ENCODE peak calls at places on chromosomes 6 and 20, in four cellular contexts. Y is AG10803; D is tibial nerve; J is CD8-positive, alpha-beta T cell. B is an unnamed sample.

GRCh38 chr20:59381658-59382057 is 81.2 kb downstream of the EDN3 start:
- DNase-seq in Y (no peak), D (no peak), J (no peak), B (no peak)

GRCh38 chr6:7004581-7005297 is 103.0 kb upstream of the RREB1 start:
- DNase-seq in Y (peak), D (no peak), J (no peak), B (peak)

GRCh38 chr6:152696543-152696942 is 1.2 kb upstream of the MYCT1 start:
- DNase-seq in Y (peak), D (no peak), J (no peak), B (peak)

GRCh38 chr20:60581606-60582005 is 623.4 kb downstream of the CDH26 start:
- DNase-seq in Y (no peak), D (no peak), J (no peak), B (no peak)

GRCh38 chr6:125944434-125944816 is 12.1 kb upstream of the HINT3 start:
- DNase-seq in Y (peak), D (peak), J (no peak), B (peak)

GRCh38 chr6:22716721-22717120 is 147.4 kb downstream of the HDGFL1 start:
- DNase-seq in Y (no peak), D (no peak), J (no peak), B (no peak)

GRCh38 chr6:46353450-46353998 is 137.7 kb downstream of the RCAN2 start:
- DNase-seq in Y (no peak), D (no peak), J (no peak), B (no peak)

GRCh38 chr20:56328861-56329260 is 29.9 kb upstream of the FAM210B start:
- DNase-seq in Y (no peak), D (no peak), J (no peak), B (peak)

GRCh38 chr6:100538086-100538485 is 73.4 kb upstream of the SIM1 start:
- DNase-seq in Y (peak), D (no peak), J (no peak), B (peak)

GRCh38 chr20:48350291-48350988 is 477.4 kb downstream of the PREX1 start:
- DNase-seq in Y (no peak), D (no peak), J (no peak), B (no peak)

GRCh38 chr6:122839477-122839876 is 50.4 kb downstream of the SMPDL3A start:
- DNase-seq in Y (peak), D (peak), J (peak), B (peak)

GRCh38 chr6:27755768-27756167 is 156.4 kb downstream of the OR2B2 start:
- DNase-seq in Y (no peak), D (no peak), J (no peak), B (no peak)

GRCh38 chr20:21180248-21180647 is 54.4 kb downstream of the KIZ start:
- DNase-seq in Y (no peak), D (no peak), J (no peak), B (no peak)

GRCh38 chr6:15456422-15456821 is 206.4 kb downstream of the DTNBP1 start:
- DNase-seq in Y (no peak), D (no peak), J (no peak), B (no peak)

GRCh38 chr20:35225319-35226125 is 968 bp upstream of the MMP24 start:
- DNase-seq in Y (no peak), D (no peak), J (no peak), B (no peak)

DNA sequence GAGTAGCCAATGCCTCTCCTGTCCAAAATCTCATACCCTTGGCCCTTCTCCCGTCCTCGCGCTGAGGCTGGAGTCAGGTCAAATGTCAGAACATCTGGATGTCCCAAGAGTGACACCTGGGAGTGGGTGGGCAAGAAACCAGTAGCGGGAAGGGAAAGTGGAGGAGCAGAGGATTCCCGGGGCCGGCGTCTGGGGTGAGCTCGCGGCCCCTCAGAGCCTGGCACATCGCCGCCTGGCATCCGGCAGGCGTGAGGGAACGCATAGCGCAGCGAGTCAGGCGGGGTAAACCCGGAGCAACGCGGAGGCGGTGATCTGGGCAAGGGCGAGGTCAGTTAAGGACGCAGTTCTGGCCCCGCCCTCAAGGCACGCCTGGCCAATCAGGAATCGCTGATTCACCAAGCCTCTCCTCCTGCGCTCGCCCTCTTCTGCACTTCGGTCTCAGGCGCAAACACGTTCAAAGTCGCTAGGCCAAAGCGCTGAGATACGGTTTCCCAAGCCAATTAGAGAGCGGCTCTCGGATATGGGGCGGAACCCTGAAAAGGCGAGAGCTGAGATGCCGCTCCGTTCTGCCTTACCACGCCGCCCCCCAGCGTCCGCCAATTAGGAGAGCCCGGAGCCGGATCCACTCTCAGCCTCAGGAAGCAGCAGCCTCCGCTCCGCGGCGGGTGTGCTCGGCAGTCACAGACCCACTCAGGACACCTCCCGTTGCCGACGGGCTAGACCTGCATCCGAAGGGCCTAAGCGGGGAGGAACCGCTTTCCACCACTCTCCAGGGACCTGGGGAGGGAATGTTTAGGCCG is 22.5 kb downstream of the VPS52 start:
- DNase-seq in Y (peak), D (peak), J (peak), B (peak)
- TF ChIP-seq CTCF in Y (peak), D (peak), J (no peak), B (no peak)

DNA sequence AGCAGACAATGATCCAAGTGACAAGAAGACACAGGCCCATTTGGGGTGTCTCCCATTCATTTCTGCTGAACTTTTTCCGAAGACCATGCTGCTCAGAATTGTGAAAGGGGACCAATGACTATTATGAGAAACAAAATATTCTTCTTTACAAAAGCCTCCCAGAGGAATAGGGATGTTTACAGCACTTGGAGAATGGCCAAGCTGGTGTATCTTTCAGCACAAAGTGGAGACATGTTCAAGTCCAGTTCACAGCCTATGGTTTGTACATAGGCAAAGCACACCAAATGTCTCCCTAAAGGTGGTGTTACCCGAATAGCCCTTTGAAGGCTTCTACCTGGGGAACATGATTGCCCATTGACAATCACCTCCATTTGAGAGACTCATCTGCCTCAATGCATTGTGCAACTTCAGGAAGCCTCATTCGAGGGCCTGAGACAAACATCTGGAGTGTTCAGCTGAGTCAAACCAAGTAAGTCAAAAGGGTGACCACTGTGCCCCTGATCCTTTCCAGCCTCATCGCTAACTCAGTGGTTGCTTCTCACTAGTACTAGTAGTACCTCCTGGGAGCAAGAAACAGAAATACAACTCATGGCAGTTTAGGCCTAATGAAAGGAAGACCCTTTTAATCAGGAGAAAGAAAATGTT is 451.0 kb upstream of the MARCKS start:
- DNase-seq in Y (no peak), D (no peak), J (no peak), B (peak)
- H3K4me3 ChIP-seq in Y (no peak), D (no peak), J (no peak), B (no peak)

DNA sequence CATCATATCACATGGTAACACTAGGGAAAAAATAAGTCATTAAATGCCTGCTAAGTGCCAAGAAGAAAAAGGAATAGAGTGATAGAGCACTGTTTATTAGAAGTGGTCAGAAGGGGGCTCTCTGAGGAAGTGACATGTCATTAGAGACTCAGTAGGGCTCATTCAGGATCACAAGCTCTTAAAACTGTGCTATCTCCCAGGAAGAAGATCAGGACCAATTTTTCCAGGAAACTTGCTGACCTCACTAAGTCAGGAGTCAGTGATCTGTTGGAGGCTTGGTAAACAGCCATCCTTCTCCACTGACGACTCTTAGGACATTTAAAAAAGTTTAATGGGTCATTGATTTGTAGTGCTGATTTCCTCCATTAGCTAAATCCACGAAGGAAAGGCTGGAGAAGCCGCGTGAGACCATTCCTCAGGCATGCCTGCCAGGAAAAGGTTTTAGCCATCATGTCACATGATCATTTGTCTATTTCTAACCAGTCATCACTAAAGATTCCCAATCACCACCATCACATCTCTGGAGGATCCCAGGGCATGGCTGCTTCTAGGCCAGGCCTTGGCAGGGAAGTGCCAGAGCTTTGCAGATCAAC is 5.9 kb upstream of the PTPN1 start:
- DNase-seq in Y (no peak), D (no peak), J (no peak), B (peak)
- TF ChIP-seq CTCF in Y (peak), D (no peak), J (no peak), B (no peak)

GRCh38 chr6:137830562-137830961 is 36.5 kb upstream of the TNFAIP3 start:
- DNase-seq in Y (no peak), D (no peak), J (no peak), B (no peak)
- H3K4me3 ChIP-seq in Y (no peak), D (no peak), J (no peak), B (no peak)

GRCh38 chr20:9981834-9982233 is 53.0 kb upstream of the ANKEF1 start:
- DNase-seq in Y (no peak), D (no peak), J (no peak), B (peak)

GRCh38 chr20:9977629-9978028 is 57.2 kb upstream of the ANKEF1 start:
- DNase-seq in Y (no peak), D (no peak), J (no peak), B (no peak)

GRCh38 chr20:9974324-9974723 is 60.5 kb upstream of the ANKEF1 start:
- DNase-seq in Y (no peak), D (no peak), J (no peak), B (no peak)

GRCh38 chr20:9978395-9979004 is 56.3 kb upstream of the ANKEF1 start:
- DNase-seq in Y (peak), D (peak), J (peak), B (peak)
- TF ChIP-seq CTCF in Y (peak), D (peak), J (peak), B (peak)

B was measured in cardiac fibroblast.